ENCODE peak calls at places on chromosomes 7 and 10, in seven cellular contexts. X is fibroblast of the conjunctiva, J is epithelial cell of esophagus, S is occipital lobe, U is NCI-H2107, M is AG04450, E is NCI-H1694 treated with DMSO at 0.1 percent for 48 hours. W is an unnamed sample.

GRCh38 chr7:140577656-140578055 is 63.0 kb downstream of the DENND2A start:
- DNase-seq in X (no peak), J (no peak), S (no peak), U (no peak), M (no peak), E (no peak), W (no peak)

GRCh38 chr10:133008196-133008595 is 65.8 kb upstream of the CFAP46 start:
- DNase-seq in X (no peak), J (no peak), S (no peak), U (no peak), M (no peak), E (no peak), W (no peak)

GRCh38 chr7:27608776-27609495 is 53.7 kb downstream of the HIBADH start:
- DNase-seq in X (no peak), J (peak; percentile 56), S (no peak), U (no peak), M (no peak), E (no peak), W (no peak)

GRCh38 chr7:5296627-5297226 is 14.0 kb downstream of the SLC29A4 start:
- DNase-seq in X (no peak), J (peak; percentile 55), S (no peak), U (no peak), M (no peak), E (no peak), W (peak; percentile 76)

GRCh38 chr10:129277804-129278203 is 189.2 kb upstream of the MGMT start:
- DNase-seq in X (no peak), J (no peak), S (no peak), U (no peak), M (no peak), E (no peak), W (no peak)

GRCh38 chr10:101828734-101829551 is 10.7 kb upstream of the OGA start:
- DNase-seq in X (no peak), J (no peak), S (no peak), U (no peak), M (no peak), E (no peak), W (no peak)

GRCh38 chr7:101671783-101672356 is 42.8 kb upstream of the MYL10 start:
- DNase-seq in X (no peak), J (no peak), S (no peak), U (no peak), M (peak; percentile 10), E (no peak), W (no peak)

GRCh38 chr7:81690251-81690650 is 79.6 kb downstream of the HGF start:
- DNase-seq in X (no peak), J (peak; percentile 13), S (no peak), U (no peak), M (no peak), E (no peak), W (no peak)

GRCh38 chr7:101940830-101941229 is 123.4 kb downstream of the CUX1 start:
- DNase-seq in X (no peak), J (peak; percentile 27), S (no peak), U (peak; percentile 57), M (no peak), E (no peak), W (no peak)

GRCh38 chr7:83550100-83550499 is 98.8 kb downstream of the SEMA3E start:
- DNase-seq in X (no peak), J (peak; percentile 66), S (no peak), U (no peak), M (peak; percentile 21), E (no peak), W (no peak)

GRCh38 chr7:116809636-116810266 is 52.6 kb upstream of the CAPZA2 start:
- DNase-seq in X (peak; percentile 68), J (peak; percentile 77), S (no peak), U (peak; percentile 46), M (peak; percentile 32), E (peak; percentile 61), W (no peak)

GRCh38 chr7:73612598-73613269 is 11.6 kb downstream of the MLXIPL start:
- DNase-seq in X (no peak), J (peak; percentile 46), S (no peak), U (no peak), M (no peak), E (no peak), W (no peak)

GRCh38 chr10:114491933-114492332 is 87.6 kb upstream of the AFAP1L2 start:
- DNase-seq in X (no peak), J (peak; percentile 23), S (no peak), U (no peak), M (no peak), E (peak; percentile 11), W (no peak)

GRCh38 chr10:23448802-23449570 is 10.1 kb downstream of the OTUD1 start:
- DNase-seq in X (no peak), J (peak; percentile 15), S (no peak), U (no peak), M (no peak), E (no peak), W (peak; percentile 29)

GRCh38 chr10:96073722-96074121 is 30.3 kb downstream of the CCNJ start:
- DNase-seq in X (peak; percentile 53), J (peak; percentile 68), S (no peak), U (no peak), M (no peak), E (no peak), W (no peak)

GRCh38 chr10:116599991-116600390 is 9.2 kb downstream of the PNLIPRP1 start:
- DNase-seq in X (no peak), J (no peak), S (no peak), U (no peak), M (no peak), E (no peak), W (no peak)

GRCh38 chr7:117010375-117011133 is 57.3 kb downstream of the ST7 start:
- DNase-seq in X (no peak), J (peak; percentile 45), S (no peak), U (no peak), M (no peak), E (no peak), W (no peak)

GRCh38 chr7:132428247-132428919 is 147.9 kb downstream of the PLXNA4 start:
- DNase-seq in X (no peak), J (no peak), S (no peak), U (peak; percentile 29), M (no peak), E (peak; percentile 30), W (no peak)

GRCh38 chr10:33791295-33791694 is 456.8 kb upstream of the NRP1 start:
- DNase-seq in X (no peak), J (no peak), S (no peak), U (no peak), M (no peak), E (no peak), W (no peak)

GRCh38 chr10:78028438-78029293 is 649 bp downstream of the POLR3A start:
- DNase-seq in X (no peak), J (peak; percentile 32), S (no peak), U (no peak), M (no peak), E (no peak), W (peak; percentile 21)

GRCh38 chr10:29588640-29589421 is 45.9 kb downstream of the SVIL start:
- DNase-seq in X (no peak), J (peak; percentile 69), S (no peak), U (no peak), M (no peak), E (no peak), W (no peak)

GRCh38 chr10:43648083-43648391 is 644 bp downstream of the ZNF32 start:
- DNase-seq in X (no peak), J (no peak), S (no peak), U (no peak), M (no peak), E (no peak), W (no peak)

GRCh38 chr7:140604760-140605159 is 35.9 kb downstream of the DENND2A start:
- DNase-seq in X (peak; percentile 37), J (peak; percentile 73), S (no peak), U (no peak), M (peak; percentile 83), E (no peak), W (no peak)

GRCh38 chr7:65907501-65908198 is 34.8 kb downstream of the VKORC1L1 start:
- DNase-seq in X (no peak), J (no peak), S (no peak), U (no peak), M (no peak), E (no peak), W (no peak)

GRCh38 chr10:117554371-117554770 is 11.8 kb downstream of the EMX2 start:
- DNase-seq in X (no peak), J (no peak), S (no peak), U (no peak), M (no peak), E (no peak), W (no peak)

W was measured in stimulated activated naive CD4-positive, alpha-beta T cell.